ENCODE peak calls at places on chromosomes 11 and 22, in seven cellular contexts. L is IMR-90, V is endothelial cell of umbilical vein, Y is fibroblast of lung, K is HepG2, R is mammary epithelial cell, T is neural progenitor cell. E is an unnamed sample.

GRCh38 chr22:37601540-37602442 is 6.8 kb upstream of the GGA1 start:
- DNase-seq in Y (peak; percentile 67), V (peak; percentile 42), T (peak; percentile 85), R (peak; percentile 67), L (peak; percentile 33), K (peak; percentile 91), E (peak; percentile 61)

GRCh38 chr11:61541568-61541967 is 33.0 kb downstream of the LRRC10B start:
- DNase-seq in Y (peak; percentile 55), L (peak; percentile 52), T (peak; percentile 55), K (no peak), V (no peak), R (no peak), E (peak; percentile 36)

GRCh38 chr11:32143378-32143777 is 52.5 kb downstream of the RCN1 start:
- DNase-seq in T (no peak), L (no peak), K (no peak), V (no peak), R (no peak), Y (no peak), E (no peak)

GRCh38 chr22:29043906-29044575 is 17.6 kb downstream of the C22orf31 start:
- DNase-seq in T (no peak), R (no peak), L (peak; percentile 66), K (no peak), Y (peak; percentile 81), V (peak; percentile 49), E (peak; percentile 78)

GRCh38 chr11:77139201-77139600 is 11.2 kb downstream of the MYO7A start:
- DNase-seq in T (no peak), Y (no peak), V (no peak), L (no peak), R (no peak), K (no peak), E (no peak)

GRCh38 chr22:49525776-49526535 is 301.7 kb downstream of the BRD1 start:
- DNase-seq in R (no peak), V (no peak), Y (no peak), L (no peak), T (no peak), K (no peak), E (no peak)

GRCh38 chr22:17913705-17914282 is 110.6 kb downstream of the MICAL3 start:
- DNase-seq in T (no peak), K (no peak), R (no peak), V (no peak), L (peak; percentile 58), Y (no peak), E (no peak)

GRCh38 chr11:36718481-36718880 is 120.4 kb upstream of the RAG2 start:
- DNase-seq in L (no peak), R (no peak), V (no peak), T (peak; percentile 35), Y (no peak), K (no peak), E (no peak)

GRCh38 chr11:71914127-71914526 is 14.3 kb downstream of the XNDC1N start:
- DNase-seq in Y (peak; percentile 10), K (no peak), R (no peak), V (no peak), T (no peak), L (peak; percentile 54), E (no peak)

GRCh38 chr11:97389270-97389669 is 999.5 kb downstream of the JRKL start:
- DNase-seq in R (no peak), T (no peak), V (no peak), L (no peak), K (no peak), Y (no peak), E (no peak)

GRCh38 chr11:124751741-124752470 is at the start of gene VSIG2:
- DNase-seq in R (no peak), V (no peak), Y (no peak), T (no peak), L (no peak), K (no peak), E (no peak)

DNA sequence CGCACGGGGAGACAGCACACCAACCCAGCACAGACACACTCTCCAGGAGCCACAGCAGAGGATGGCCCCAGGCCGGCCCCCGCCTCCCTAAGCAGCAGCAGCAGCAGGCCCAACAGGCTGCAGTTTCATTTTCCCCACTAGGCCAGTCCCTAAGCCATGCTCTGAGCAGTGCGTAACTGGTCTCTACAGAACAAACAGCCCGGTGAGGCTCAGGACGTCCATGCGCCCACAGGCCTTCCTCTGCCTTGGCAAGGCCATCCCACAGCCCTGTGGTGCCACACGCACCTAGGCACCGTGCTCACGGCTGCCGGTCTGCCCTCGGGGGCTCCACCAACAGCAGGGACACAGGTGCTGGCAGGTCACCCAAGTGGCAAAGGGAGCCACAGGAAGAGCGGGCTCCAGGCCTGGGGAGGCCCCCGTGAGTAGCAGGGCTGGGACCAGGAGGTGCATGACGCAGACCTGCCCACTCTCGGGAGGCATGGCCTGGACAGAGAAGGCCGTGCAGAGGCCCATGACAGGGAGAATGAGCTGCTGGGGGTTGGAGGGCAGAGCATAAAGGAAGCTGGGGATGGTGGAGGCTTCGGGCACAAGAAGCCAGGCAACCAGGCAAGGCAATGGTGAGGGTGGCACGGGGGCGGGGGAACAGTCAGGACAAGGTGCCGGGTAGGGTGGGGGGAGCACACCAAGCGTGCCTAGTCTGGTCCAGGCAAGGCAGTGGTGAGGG is 1.4 kb upstream of the MOB2 start:
- DNase-seq in V (no peak), T (no peak), Y (no peak), R (no peak), L (no peak), K (no peak), E (no peak)
- H3K4me1 ChIP-seq in V (no peaks in the 10 kb centered on the region), T (no peaks in the 10 kb centered on the region), Y (no peaks in the 10 kb centered on the region), R (peaks cover 4% of the 10 kb centered on the region), L (peaks cover 2% of the 10 kb centered on the region), K (no peaks in the 10 kb centered on the region), E (peaks cover 3% of the 10 kb centered on the region)

DNA sequence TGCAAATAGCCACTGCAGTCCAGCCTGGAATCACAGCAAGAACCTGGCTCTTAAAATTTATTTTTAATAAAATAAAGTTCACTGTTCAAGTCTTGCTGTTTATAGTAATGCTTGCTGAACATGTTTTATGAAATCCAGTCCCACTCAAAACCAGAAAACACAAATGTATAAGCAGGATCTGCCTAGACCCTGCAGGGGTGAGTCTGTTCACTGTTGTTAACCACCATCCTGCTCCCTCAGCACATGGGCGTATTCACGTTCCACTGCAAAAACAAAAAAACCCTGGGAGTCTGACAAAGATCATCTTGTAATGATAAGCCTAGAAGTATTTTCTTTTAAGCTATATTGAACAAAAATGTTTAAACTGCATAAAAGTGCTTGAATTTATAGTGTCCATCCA is 45.0 kb upstream of the CTTN start:
- DNase-seq in L (no peak), R (no peak), Y (no peak), T (no peak), V (no peak), K (no peak), E (no peak)
- H4K20me1 ChIP-seq in L (no peaks in the 10 kb centered on the region), R (no peaks in the 10 kb centered on the region), Y (no peaks in the 10 kb centered on the region), T (no peaks in the 10 kb centered on the region), V (no peaks in the 10 kb centered on the region), K (no peaks in the 10 kb centered on the region), E (peaks cover 34% of the 10 kb centered on the region)

DNA sequence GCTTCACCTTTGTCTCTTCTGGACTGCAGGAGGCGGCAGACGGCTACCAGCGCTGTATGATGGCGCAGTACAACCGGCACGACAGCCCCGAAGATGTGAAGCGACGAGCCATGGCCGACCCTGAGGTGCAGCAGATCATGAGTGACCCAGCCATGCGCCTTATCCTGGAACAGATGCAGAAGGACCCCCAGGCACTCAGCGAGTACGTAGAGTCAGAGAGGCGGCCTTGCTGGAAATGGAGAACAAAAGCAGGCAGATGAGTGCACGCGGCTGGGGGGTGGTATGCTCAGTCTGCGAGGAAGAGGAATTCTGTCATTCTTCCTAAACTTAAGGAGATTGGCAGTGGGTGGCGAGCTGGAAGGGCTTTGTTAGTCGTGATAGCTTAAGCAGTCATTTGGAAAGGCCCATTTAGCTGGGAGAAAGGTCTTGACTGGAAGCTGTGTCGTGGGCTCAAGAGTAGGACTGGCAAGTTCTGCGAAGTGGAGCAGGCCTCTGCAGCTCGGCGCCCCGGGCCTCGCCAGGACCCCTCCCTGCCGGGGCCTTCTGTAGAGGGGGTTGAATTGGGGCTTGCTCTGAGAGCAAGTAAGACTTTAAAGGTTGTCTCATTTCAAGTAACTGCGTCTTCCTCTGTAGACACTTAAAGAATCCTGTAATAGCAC is 3.0 kb upstream of the FERMT3 start:
- DNase-seq in Y (no peak), V (no peak), T (peak; percentile 70), L (no peak), K (no peak), R (no peak), E (no peak)
- H3K9ac ChIP-seq in Y (no peak overlapping the region), V (no peak overlapping the region), T (no peak overlapping the region), L (no peak overlapping the region), K (no peak overlapping the region), R (no peak overlapping the region), E (no peak overlapping the region)

GRCh38 chr11:9304178-9304577 is 10.2 kb downstream of the TMEM41B start:
- DNase-seq in Y (no peak), R (no peak), V (no peak), K (no peak), T (no peak), L (no peak), E (no peak)

GRCh38 chr11:9301720-9302119 is 12.7 kb downstream of the TMEM41B start:
- DNase-seq in V (no peak), L (no peak), K (no peak), Y (no peak), T (no peak), R (no peak), E (no peak)

DNA sequence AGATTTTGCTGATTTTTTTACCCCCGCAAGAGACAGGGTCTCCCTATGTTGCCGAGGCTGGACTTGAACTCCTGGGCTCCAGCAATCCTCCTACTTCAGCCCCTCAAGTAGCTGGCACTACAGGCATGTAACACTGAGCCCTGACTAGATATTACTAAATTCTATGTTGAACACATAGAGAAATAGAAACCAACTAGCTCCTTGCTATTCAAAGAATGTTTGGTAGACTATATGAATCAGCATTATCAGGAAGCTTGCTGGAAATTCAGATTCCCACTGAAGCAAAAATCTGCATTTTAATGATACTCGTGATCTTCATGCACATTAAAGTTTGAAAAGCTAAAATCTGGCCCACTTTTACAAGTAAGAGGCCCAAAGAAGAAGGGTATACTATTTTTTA is 11.9 kb downstream of the TMEM41B start:
- DNase-seq in K (no peak), T (no peak), L (peak; percentile 59), R (no peak), Y (peak; percentile 62), V (no peak), E (peak; percentile 43)
- H3K4me1 ChIP-seq in K (peaks cover under 1% of the 10 kb centered on the region), T (no peaks in the 10 kb centered on the region), L (peaks cover 3% of the 10 kb centered on the region), R (no peaks in the 10 kb centered on the region), Y (no peaks in the 10 kb centered on the region), V (no peaks in the 10 kb centered on the region), E (no peaks in the 10 kb centered on the region)

DNA sequence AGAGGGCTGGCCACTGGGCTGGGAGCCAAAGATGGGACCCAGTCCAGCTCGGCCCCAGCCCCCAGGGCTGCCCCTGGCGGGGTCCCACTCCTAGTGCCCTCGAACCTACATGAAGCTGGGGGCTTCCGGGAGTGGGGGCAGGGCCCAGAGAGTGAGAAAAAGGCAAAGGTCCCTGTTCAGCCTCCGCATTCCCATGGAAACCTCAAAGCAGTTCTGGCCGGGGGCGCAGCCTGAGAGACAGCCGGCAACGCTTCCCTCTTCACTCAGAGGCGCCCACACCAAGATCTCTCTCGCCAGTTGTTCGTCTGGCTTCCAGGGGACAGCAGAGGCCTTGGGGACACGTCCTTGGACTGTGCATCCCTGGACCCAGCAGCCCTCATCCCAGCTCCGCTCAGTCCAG is 22.3 kb upstream of the ARHGAP8 start:
- DNase-seq in V (no peak), Y (no peak), K (no peak), R (no peak), L (no peak), T (no peak), E (no peak)
- H4K20me1 ChIP-seq in V (no peaks in the 10 kb centered on the region), Y (no peaks in the 10 kb centered on the region), K (peaks cover 5% of the 10 kb centered on the region), R (no peaks in the 10 kb centered on the region), L (peaks cover 21% of the 10 kb centered on the region), T (peaks cover 3% of the 10 kb centered on the region), E (peaks cover 18% of the 10 kb centered on the region)